ENCODE peak calls at places on chromosomes 1 and 21, in six cellular contexts. One of them, this sample, is unnamed.
A peak's percentile ranks its signal among the peaks of the same experiment; 100 is the strongest.

GRCh38 chr1:210707300-210707699 is 378.6 kb downstream of the HHAT start:
- DNase-seq in HL-60: no peak
- DNase-seq in GM12878: no peak
- DNase-seq in SK-N-SH: no peak
- DNase-seq in H1: no peak
- DNase-seq in K562: no peak
- DNase-seq in this sample: no peak

GRCh38 chr1:31483012-31483946 is 70.3 kb downstream of the SERINC2 start:
- DNase-seq in GM12878: peak; percentile 58
- DNase-seq in H1: no peak
- DNase-seq in K562: no peak
- DNase-seq in SK-N-SH: no peak
- DNase-seq in HL-60: peak; percentile 96
- DNase-seq in this sample: no peak

GRCh38 chr1:28466226-28466778 is 39.5 kb upstream of the RCC1 start:
- DNase-seq in SK-N-SH: no peak
- DNase-seq in HL-60: no peak
- DNase-seq in H1: no peak
- DNase-seq in K562: no peak
- DNase-seq in GM12878: no peak
- DNase-seq in this sample: no peak

GRCh38 chr1:68230901-68231626 is 1.3 kb downstream of the WLS start:
- DNase-seq in K562: no peak
- DNase-seq in SK-N-SH: peak; percentile 63
- DNase-seq in H1: no peak
- DNase-seq in GM12878: no peak
- DNase-seq in HL-60: no peak
- DNase-seq in this sample: no peak

GRCh38 chr1:50959913-50960844 is at the start of gene FAF1:
- DNase-seq in H1: peak; percentile 97
- DNase-seq in GM12878: peak; percentile 83
- DNase-seq in SK-N-SH: peak; percentile 97
- DNase-seq in K562: peak; percentile 94
- DNase-seq in HL-60: peak; percentile 98
- DNase-seq in this sample: peak; percentile 94

GRCh38 chr1:110734146-110734680 is 59.5 kb upstream of the KCNA3 start:
- DNase-seq in K562: no peak
- DNase-seq in HL-60: no peak
- DNase-seq in SK-N-SH: peak; percentile 39
- DNase-seq in H1: no peak
- DNase-seq in GM12878: no peak
- DNase-seq in this sample: no peak

GRCh38 chr1:231027971-231028370 is 12.1 kb downstream of the FAM89A start:
- DNase-seq in SK-N-SH: no peak
- DNase-seq in GM12878: no peak
- DNase-seq in HL-60: no peak
- DNase-seq in K562: no peak
- DNase-seq in H1: no peak
- DNase-seq in this sample: no peak

GRCh38 chr1:90443340-90443739 is 273.8 kb downstream of the BARHL2 start:
- DNase-seq in GM12878: no peak
- DNase-seq in K562: no peak
- DNase-seq in HL-60: no peak
- DNase-seq in SK-N-SH: no peak
- DNase-seq in H1: no peak
- DNase-seq in this sample: no peak

GRCh38 chr1:226661965-226662364 is 77.1 kb downstream of the ITPKB start:
- DNase-seq in H1: no peak
- DNase-seq in K562: no peak
- DNase-seq in SK-N-SH: no peak
- DNase-seq in GM12878: no peak
- DNase-seq in HL-60: no peak
- DNase-seq in this sample: no peak

GRCh38 chr1:196501760-196502428 is 106.3 kb downstream of the KCNT2 start:
- DNase-seq in K562: no peak
- DNase-seq in SK-N-SH: no peak
- DNase-seq in H1: no peak
- DNase-seq in GM12878: no peak
- DNase-seq in HL-60: no peak
- DNase-seq in this sample: no peak

GRCh38 chr21:41360072-41360821 is 1.6 kb upstream of the MX2 start:
- DNase-seq in HL-60: no peak
- DNase-seq in H1: no peak
- DNase-seq in K562: no peak
- DNase-seq in GM12878: no peak
- DNase-seq in SK-N-SH: no peak
- DNase-seq in this sample: peak; percentile 46

GRCh38 chr1:50633465-50633864 is 210.2 kb upstream of the DMRTA2 start:
- DNase-seq in GM12878: no peak
- DNase-seq in HL-60: no peak
- DNase-seq in SK-N-SH: peak; percentile 29
- DNase-seq in H1: no peak
- DNase-seq in K562: no peak
- DNase-seq in this sample: peak; percentile 21

GRCh38 chr1:21302747-21303715 is 12.8 kb upstream of the ECE1 start:
- DNase-seq in H1: no peak
- DNase-seq in SK-N-SH: peak; percentile 69
- DNase-seq in HL-60: no peak
- DNase-seq in K562: no peak
- DNase-seq in GM12878: no peak
- DNase-seq in this sample: no peak

GRCh38 chr1:182806015-182806678 is 16.6 kb downstream of the NPL start:
- DNase-seq in SK-N-SH: peak; percentile 16
- DNase-seq in GM12878: no peak
- DNase-seq in H1: peak; percentile 84
- DNase-seq in HL-60: no peak
- DNase-seq in K562: peak; percentile 47
- DNase-seq in this sample: peak; percentile 12

GRCh38 chr1:197771388-197771787 is 3.9 kb downstream of the DENND1B start:
- DNase-seq in GM12878: no peak
- DNase-seq in HL-60: no peak
- DNase-seq in K562: no peak
- DNase-seq in SK-N-SH: no peak
- DNase-seq in H1: no peak
- DNase-seq in this sample: no peak

GRCh38 chr1:6603851-6604558 is 1.3 kb upstream of the KLHL21 start:
- DNase-seq in SK-N-SH: no peak
- DNase-seq in GM12878: no peak
- DNase-seq in HL-60: no peak
- DNase-seq in K562: no peak
- DNase-seq in H1: peak; percentile 78
- DNase-seq in this sample: peak; percentile 97

GRCh38 chr1:245301162-245301580 is 146.4 kb downstream of the KIF26B start:
- DNase-seq in H1: no peak
- DNase-seq in GM12878: no peak
- DNase-seq in HL-60: no peak
- DNase-seq in K562: no peak
- DNase-seq in SK-N-SH: no peak
- DNase-seq in this sample: no peak

GRCh38 chr1:77037990-77038389 is 170.7 kb downstream of the ST6GALNAC5 start:
- DNase-seq in H1: no peak
- DNase-seq in K562: no peak
- DNase-seq in GM12878: no peak
- DNase-seq in SK-N-SH: no peak
- DNase-seq in HL-60: no peak
- DNase-seq in this sample: no peak

GRCh38 chr1:222369991-222370910 is 177.7 kb downstream of the HHIPL2 start:
- DNase-seq in HL-60: no peak
- DNase-seq in GM12878: no peak
- DNase-seq in H1: no peak
- DNase-seq in SK-N-SH: no peak
- DNase-seq in K562: no peak
- DNase-seq in this sample: no peak

GRCh38 chr1:29684141-29684540 is 447.8 kb downstream of the PTPRU start:
- DNase-seq in SK-N-SH: no peak
- DNase-seq in GM12878: no peak
- DNase-seq in K562: no peak
- DNase-seq in H1: no peak
- DNase-seq in HL-60: no peak
- DNase-seq in this sample: no peak

GRCh38 chr1:42960693-42961559 is 2.3 kb upstream of the SLC2A1 start:
- DNase-seq in HL-60: no peak
- DNase-seq in SK-N-SH: no peak
- DNase-seq in GM12878: no peak
- DNase-seq in H1: no peak
- DNase-seq in K562: no peak
- DNase-seq in this sample: peak; percentile 50

GRCh38 chr21:21971384-21971783 is 973.2 kb downstream of the NCAM2 start:
- DNase-seq in GM12878: no peak
- DNase-seq in K562: no peak
- DNase-seq in HL-60: no peak
- DNase-seq in H1: no peak
- DNase-seq in SK-N-SH: no peak
- DNase-seq in this sample: no peak

GRCh38 chr1:244751271-244751895 is 84.1 kb upstream of the COX20 start:
- DNase-seq in SK-N-SH: no peak
- DNase-seq in GM12878: no peak
- DNase-seq in H1: no peak
- DNase-seq in HL-60: no peak
- DNase-seq in K562: no peak
- DNase-seq in this sample: no peak

GRCh38 chr1:246533371-246533905 is 26.4 kb upstream of the SMYD3 start:
- DNase-seq in HL-60: no peak
- DNase-seq in H1: no peak
- DNase-seq in K562: no peak
- DNase-seq in SK-N-SH: no peak
- DNase-seq in GM12878: no peak
- DNase-seq in this sample: no peak

GRCh38 chr1:8460784-8461183 is 142.9 kb downstream of the SLC45A1 start:
- DNase-seq in H1: no peak
- DNase-seq in SK-N-SH: no peak
- DNase-seq in HL-60: no peak
- DNase-seq in K562: no peak
- DNase-seq in GM12878: no peak
- DNase-seq in this sample: no peak

GRCh38 chr1:14392887-14393365 is 205.6 kb upstream of the KAZN start:
- DNase-seq in GM12878: no peak
- DNase-seq in K562: no peak
- DNase-seq in SK-N-SH: no peak
- DNase-seq in HL-60: no peak
- DNase-seq in H1: no peak
- DNase-seq in this sample: no peak
- TF ChIP-seq GABPA in GM12878: no peak
- TF ChIP-seq GABPA in K562: no peak
- TF ChIP-seq GABPA in SK-N-SH: no peak
- TF ChIP-seq GABPA in HL-60: no peak
- TF ChIP-seq GABPA in H1: no peak
- TF ChIP-seq GABPA in this sample: no peak

GRCh38 chr1:165463978-165464377 is 19.1 kb upstream of the RXRG start:
- DNase-seq in SK-N-SH: no peak
- DNase-seq in HL-60: no peak
- DNase-seq in K562: no peak
- DNase-seq in GM12878: no peak
- DNase-seq in H1: no peak
- DNase-seq in this sample: no peak
- TF ChIP-seq GABPA in SK-N-SH: no peak
- TF ChIP-seq GABPA in HL-60: no peak
- TF ChIP-seq GABPA in K562: no peak
- TF ChIP-seq GABPA in GM12878: no peak
- TF ChIP-seq GABPA in H1: no peak
- TF ChIP-seq GABPA in this sample: no peak

GRCh38 chr1:172398193-172398592 is 22.3 kb upstream of the C1orf105 start:
- DNase-seq in K562: no peak
- DNase-seq in HL-60: no peak
- DNase-seq in SK-N-SH: no peak
- DNase-seq in H1: no peak
- DNase-seq in GM12878: no peak
- DNase-seq in this sample: no peak
- TF ChIP-seq GABPA in K562: no peak
- TF ChIP-seq GABPA in HL-60: no peak
- TF ChIP-seq GABPA in SK-N-SH: no peak
- TF ChIP-seq GABPA in H1: no peak
- TF ChIP-seq GABPA in GM12878: no peak
- TF ChIP-seq GABPA in this sample: no peak

DNA sequence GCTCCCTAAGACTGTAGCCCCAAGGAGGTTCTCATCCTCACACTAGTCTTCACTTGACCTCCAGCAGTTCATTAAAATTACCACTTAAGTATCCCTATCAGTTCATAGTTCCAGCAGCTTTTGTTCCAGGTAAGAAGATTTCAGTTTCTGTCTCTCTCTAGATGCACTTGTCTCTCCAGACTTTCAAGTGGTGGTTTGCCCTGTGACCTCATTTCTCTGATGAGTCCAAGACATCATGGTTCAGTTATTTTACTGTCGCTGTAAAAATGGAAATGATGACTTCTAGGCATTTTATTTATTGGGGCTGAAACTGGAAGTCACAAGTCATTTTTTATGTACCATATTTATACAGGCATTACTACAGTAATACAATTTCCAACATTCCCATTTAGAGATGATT is 17.9 kb upstream of the RGS18 start:
- DNase-seq in H1: no peak
- DNase-seq in SK-N-SH: no peak
- DNase-seq in K562: no peak
- DNase-seq in GM12878: no peak
- DNase-seq in HL-60: no peak
- DNase-seq in this sample: no peak
- TF ChIP-seq GABPA in H1: no peak
- TF ChIP-seq GABPA in SK-N-SH: no peak
- TF ChIP-seq GABPA in K562: no peak
- TF ChIP-seq GABPA in GM12878: no peak
- TF ChIP-seq GABPA in HL-60: no peak
- TF ChIP-seq GABPA in this sample: no peak

DNA sequence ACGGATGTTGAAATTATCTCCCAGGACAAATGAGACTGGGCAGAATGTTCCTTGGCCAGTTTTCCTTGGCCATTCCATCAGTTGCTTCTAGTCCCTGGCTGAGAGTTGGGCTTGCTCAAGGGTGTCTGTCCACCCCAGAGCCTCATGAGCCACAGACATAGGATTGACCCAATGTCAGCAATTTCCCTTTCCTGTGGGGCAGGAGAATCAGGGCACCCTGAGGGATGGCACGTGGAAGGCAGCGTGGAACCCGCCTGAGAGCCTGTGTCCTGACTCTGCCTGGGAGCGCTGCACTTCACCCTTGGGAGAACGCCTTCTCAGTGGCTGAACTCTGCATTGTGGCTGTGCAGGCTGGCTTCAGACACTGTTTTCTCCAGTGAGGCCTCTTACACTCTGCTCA is 71.3 kb upstream of the B3GALNT2 start:
- DNase-seq in K562: no peak
- DNase-seq in HL-60: no peak
- DNase-seq in SK-N-SH: no peak
- DNase-seq in GM12878: no peak
- DNase-seq in H1: no peak
- DNase-seq in this sample: no peak
- TF ChIP-seq GABPA in K562: no peak
- TF ChIP-seq GABPA in HL-60: no peak
- TF ChIP-seq GABPA in SK-N-SH: no peak
- TF ChIP-seq GABPA in GM12878: no peak
- TF ChIP-seq GABPA in H1: no peak
- TF ChIP-seq GABPA in this sample: no peak

This sample was measured in HepG2.